ENCODE peak calls at places on chromosomes 2 and 18, in eight cellular contexts. N is CD4-positive, alpha-beta T cell; V is A549; U is foreskin keratinocyte; M is right lobe of liver; D is effector memory CD8-positive, alpha-beta T cell; F is pancreas; O is left ventricle myocardium superior. K is an unnamed sample.

GRCh38 chr18:59273936-59274928 is 978 bp upstream of the RAX start:
- ATAC-seq in O (no peak), F (no peak), V (no peak), D (no peak), N (no peak), U (no peak), M (no peak), K (no peak)

GRCh38 chr2:217864960-217865359 is 137.8 kb downstream of the TNS1 start:
- ATAC-seq in N (no peak), O (no peak), D (peak), U (no peak), V (no peak), F (no peak), M (no peak), K (peak)

GRCh38 chr2:8456149-8457091 is 225.4 kb upstream of the ID2 start:
- ATAC-seq in N (peak), F (no peak), O (no peak), V (no peak), M (no peak), D (peak), U (no peak), K (no peak)

GRCh38 chr2:121005512-121005911 is 269.8 kb downstream of the GLI2 start:
- ATAC-seq in F (no peak), V (no peak), N (no peak), D (no peak), U (no peak), M (no peak), O (no peak), K (no peak)

GRCh38 chr2:191895195-191895594 is 48.3 kb upstream of the CAVIN2 start:
- ATAC-seq in M (no peak), D (no peak), V (peak), U (peak), N (no peak), O (no peak), F (no peak), K (peak)

GRCh38 chr18:58547864-58548263 is 81.0 kb downstream of the ALPK2 start:
- ATAC-seq in V (no peak), O (no peak), N (peak), U (no peak), D (no peak), M (no peak), F (no peak), K (no peak)

GRCh38 chr18:36589857-36590543 is 238.8 kb downstream of the TPGS2 start:
- ATAC-seq in D (no peak), U (peak), M (no peak), O (no peak), V (no peak), N (no peak), F (no peak), K (no peak)

GRCh38 chr2:218340656-218341055 is 16.0 kb upstream of the CATIP start:
- ATAC-seq in V (no peak), M (no peak), F (no peak), O (no peak), U (no peak), D (no peak), N (no peak), K (no peak)

GRCh38 chr2:65075176-65075575 is 19.0 kb downstream of the CEP68 start:
- ATAC-seq in F (no peak), N (no peak), O (no peak), U (no peak), D (no peak), V (no peak), M (peak), K (no peak)

GRCh38 chr2:238743243-238744068 is 104.4 kb upstream of the TWIST2 start:
- ATAC-seq in O (no peak), V (no peak), D (no peak), M (no peak), F (peak), U (no peak), N (no peak), K (no peak)

GRCh38 chr18:22933958-22934423 is 863 bp downstream of the RBBP8 start:
- ATAC-seq in D (peak), U (peak), V (no peak), N (peak), O (no peak), F (no peak), M (no peak), K (no peak)

GRCh38 chr18:74249181-74249968 is 42.4 kb downstream of the CYB5A start:
- ATAC-seq in N (no peak), O (peak), D (no peak), F (peak), M (peak), U (peak), V (peak), K (peak)

GRCh38 chr18:63237486-63237885 is 82.1 kb downstream of the BCL2 start:
- ATAC-seq in U (no peak), M (peak), O (peak), F (peak), N (no peak), V (peak), D (no peak), K (no peak)

GRCh38 chr2:31138037-31138962 is at the start of gene GALNT14:
- ATAC-seq in U (peak), F (peak), M (peak), D (peak), N (no peak), V (peak), O (peak), K (peak)

GRCh38 chr2:207499114-207499513 is 30.6 kb upstream of the CREB1 start:
- ATAC-seq in N (no peak), F (no peak), M (no peak), D (no peak), U (no peak), O (no peak), V (no peak), K (no peak)

GRCh38 chr2:54529935-54530334 is 73.8 kb downstream of the SPTBN1 start:
- ATAC-seq in V (no peak), F (no peak), M (no peak), D (no peak), N (no peak), O (no peak), U (no peak), K (no peak)

GRCh38 chr18:7459851-7460774 is 107.0 kb upstream of the PTPRM start:
- ATAC-seq in U (peak), O (peak), D (no peak), M (peak), N (no peak), F (no peak), V (no peak), K (no peak)

GRCh38 chr2:6960659-6961058 is 43.4 kb downstream of the RNF144A start:
- ATAC-seq in V (no peak), D (no peak), F (peak), M (peak), N (no peak), U (no peak), O (peak), K (peak)

GRCh38 chr18:73245345-73245744 is 377.6 kb upstream of the NETO1 start:
- ATAC-seq in N (no peak), U (no peak), D (no peak), M (no peak), O (no peak), V (no peak), F (no peak), K (no peak)

GRCh38 chr2:8488001-8488738 is 193.7 kb upstream of the ID2 start:
- ATAC-seq in O (peak), F (peak), M (no peak), N (peak), D (peak), U (no peak), V (no peak), K (no peak)

GRCh38 chr2:42123426-42123825 is 45.7 kb upstream of the EML4 start:
- ATAC-seq in D (no peak), V (no peak), O (no peak), N (no peak), U (no peak), M (no peak), F (no peak), K (no peak)

GRCh38 chr2:216665717-216666116 is 29.6 kb downstream of the IGFBP5 start:
- ATAC-seq in U (peak), N (no peak), M (peak), V (no peak), F (peak), D (no peak), O (peak), K (peak)

GRCh38 chr18:56165601-56166355 is 472.6 kb downstream of the TXNL1 start:
- ATAC-seq in V (no peak), U (no peak), O (no peak), N (no peak), D (no peak), F (peak), M (no peak), K (no peak)

GRCh38 chr18:23551978-23552377 is 34.3 kb downstream of the NPC1 start:
- ATAC-seq in O (no peak), N (no peak), F (no peak), M (no peak), D (no peak), U (no peak), V (no peak), K (no peak)

GRCh38 chr2:38554973-38555595 is 47.6 kb downstream of the HNRNPLL start:
- ATAC-seq in V (peak), F (peak), M (peak), U (peak), O (no peak), N (no peak), D (no peak), K (peak)

GRCh38 chr18:22250591-22250996 is 81.2 kb downstream of the GATA6 start:
- ATAC-seq in O (peak), N (no peak), U (peak), V (no peak), F (no peak), D (no peak), M (no peak), K (peak)

GRCh38 chr18:62716679-62717058 is 1.3 kb downstream of the PHLPP1 start:
- ATAC-seq in V (peak), U (no peak), F (peak), O (no peak), M (peak), D (peak), N (no peak), K (no peak)

GRCh38 chr2:2763351-2763997 is 432.4 kb upstream of the MYT1L start:
- ATAC-seq in N (no peak), M (no peak), U (peak), V (no peak), D (no peak), O (no peak), F (no peak), K (peak)

GRCh38 chr2:46157072-46157965 is 139.9 kb upstream of the EPAS1 start:
- ATAC-seq in F (no peak), U (no peak), V (no peak), N (no peak), O (peak), D (no peak), M (peak), K (no peak)

K was measured in esophagus mucosa.